ENCODE peak calls at places on chromosome 21, in five cellular contexts. A is stomach, V is uterus, Q is body of pancreas, B is ovary. E is an unnamed sample. For H3K4me1, the result is how much of the 10 kb centered on the place peaks cover.

GRCh38 chr21:25564349-25564948 is 42.8 kb downstream of the MRPL39 start:
- DNase-seq in V (no peak), A (no peak), B (no peak), Q (no peak), E (no peak)

GRCh38 chr21:35428041-35428400 is 378.9 kb upstream of the RUNX1 start:
- DNase-seq in Q (no peak), A (no peak), B (no peak), V (no peak), E (no peak)

GRCh38 chr21:29637126-29637525 is 302.7 kb downstream of the GRIK1 start:
- DNase-seq in A (no peak), B (no peak), Q (no peak), V (no peak), E (no peak)

GRCh38 chr21:15045017-15045416 is 19.8 kb downstream of the NRIP1 start:
- DNase-seq in V (no peak), A (no peak), Q (no peak), B (no peak), E (no peak)

GRCh38 chr21:25929859-25930520 is 195.2 kb downstream of the GABPA start:
- DNase-seq in B (no peak), A (no peak), V (no peak), Q (no peak), E (no peak)

GRCh38 chr21:14862794-14863720 is 201.7 kb downstream of the NRIP1 start:
- DNase-seq in Q (no peak), V (no peak), A (no peak), B (no peak), E (no peak)

GRCh38 chr21:14922980-14923379 is 141.8 kb downstream of the NRIP1 start:
- DNase-seq in A (no peak), Q (no peak), B (no peak), V (no peak), E (no peak)

GRCh38 chr21:45970674-45971486 is 10.7 kb upstream of the COL6A1 start:
- DNase-seq in V (peak), B (peak), A (no peak), Q (peak), E (peak)

GRCh38 chr21:21664871-21665270 is 666.7 kb downstream of the NCAM2 start:
- DNase-seq in Q (no peak), A (no peak), B (no peak), V (no peak), E (no peak)

GRCh38 chr21:27831821-27832569 is 865.1 kb upstream of the ADAMTS5 start:
- DNase-seq in B (no peak), V (no peak), A (no peak), Q (no peak), E (no peak)

GRCh38 chr21:32083175-32083574 is 195.7 kb downstream of the MIS18A start:
- DNase-seq in B (no peak), V (no peak), A (no peak), Q (no peak), E (no peak)

GRCh38 chr21:28207776-28208175 is 784.9 kb downstream of the LTN1 start:
- DNase-seq in B (no peak), V (no peak), A (no peak), Q (no peak), E (no peak)

GRCh38 chr21:36945496-36946138 is 20.9 kb downstream of the HLCS start:
- DNase-seq in A (no peak), V (no peak), B (no peak), Q (no peak), E (no peak)

GRCh38 chr21:45401054-45401518 is 3.9 kb upstream of the COL18A1 start:
- DNase-seq in V (no peak), A (no peak), Q (no peak), B (no peak), E (no peak)

GRCh38 chr21:35438643-35439404 is 389.7 kb upstream of the RUNX1 start:
- DNase-seq in B (no peak), V (no peak), A (peak), Q (no peak), E (no peak)

GRCh38 chr21:15874610-15875009 is 144.8 kb downstream of the USP25 start:
- DNase-seq in A (no peak), B (no peak), Q (no peak), V (no peak), E (no peak)

GRCh38 chr21:20592482-20592881 is 405.7 kb upstream of the NCAM2 start:
- DNase-seq in B (no peak), V (no peak), A (no peak), Q (no peak), E (no peak)

GRCh38 chr21:43717967-43718871 is 710 bp upstream of the PDXK start:
- DNase-seq in B (no peak), V (peak), Q (no peak), A (no peak), E (peak)
- H3K4me1 ChIP-seq in B (under half), V (under half), Q (under half), A (under half), E (under half)

DNA sequence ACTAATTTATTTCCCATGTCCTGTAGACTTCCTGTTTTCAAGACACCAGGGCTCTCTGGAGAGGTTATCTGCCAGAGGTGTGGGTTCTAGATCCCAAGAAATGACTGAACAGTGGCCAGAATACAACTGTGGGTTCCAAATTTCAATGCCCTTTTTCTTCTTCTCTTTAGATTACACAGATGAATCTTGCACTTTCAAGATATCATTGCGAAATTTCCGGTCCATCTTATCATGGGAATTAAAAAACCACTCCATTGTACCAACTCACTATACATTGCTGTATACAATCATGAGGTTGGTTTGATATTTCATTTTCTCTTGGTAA is 15.0 kb downstream of the IFNAR2 start:
- DNase-seq in V (no peak), Q (no peak), B (no peak), A (no peak), E (no peak)
- H3K4me1 ChIP-seq in V (under half), Q (under half), B (under half), A (under half), E (under half)

GRCh38 chr21:38819719-38820147 is 14.0 kb downstream of the ETS2 start:
- DNase-seq in B (no peak), V (no peak), Q (no peak), A (peak), E (no peak)

GRCh38 chr21:38820471-38821239 is 14.9 kb downstream of the ETS2 start:
- DNase-seq in B (no peak), V (no peak), Q (no peak), A (no peak), E (peak)

GRCh38 chr21:38821959-38822682 is 16.4 kb downstream of the ETS2 start:
- DNase-seq in B (no peak), V (no peak), Q (no peak), A (no peak), E (no peak)

GRCh38 chr21:38822754-38823374 is 17.1 kb downstream of the ETS2 start:
- DNase-seq in B (no peak), A (no peak), V (no peak), Q (no peak), E (no peak)

DNA sequence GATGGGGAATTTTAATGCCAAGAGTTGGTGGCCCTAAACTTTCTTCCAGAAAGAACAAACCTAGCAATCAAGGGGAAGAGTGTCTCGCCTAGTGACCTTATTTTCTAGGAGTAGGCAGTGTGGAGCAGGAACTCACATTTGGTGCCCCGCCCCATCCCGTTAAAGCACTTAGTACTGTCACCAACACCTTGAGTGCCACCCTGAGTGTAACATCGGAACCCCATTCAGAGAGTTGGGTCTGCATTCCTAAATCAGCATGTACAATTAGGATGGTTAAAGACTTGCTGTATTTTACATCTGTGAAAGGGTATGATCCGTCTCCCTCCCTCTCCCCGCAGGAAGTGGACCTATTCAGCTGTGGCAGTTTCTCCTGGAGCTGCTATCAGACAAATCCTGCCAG is 15.5 kb downstream of the ETS2 start:
- DNase-seq in B (no peak), V (no peak), A (no peak), Q (no peak), E (no peak)
- H3K4me1 ChIP-seq in B (under half), V (under half), A (under half), Q (under half), E (half or more)

GRCh38 chr21:43787180-43787533 is 2.2 kb upstream of the RRP1 start:
- DNase-seq in V (no peak), Q (no peak), B (peak), A (no peak), E (no peak)

GRCh38 chr21:43790053-43790524 is 712 bp downstream of the RRP1 start:
- DNase-seq in A (no peak), V (no peak), Q (no peak), B (peak), E (no peak)

GRCh38 chr21:43785134-43785533 is 4.2 kb upstream of the RRP1 start:
- DNase-seq in B (no peak), V (no peak), A (no peak), Q (no peak), E (no peak)

GRCh38 chr21:43789276-43790052 is at the start of gene RRP1:
- DNase-seq in Q (peak), A (peak), V (peak), B (peak), E (peak)

DNA sequence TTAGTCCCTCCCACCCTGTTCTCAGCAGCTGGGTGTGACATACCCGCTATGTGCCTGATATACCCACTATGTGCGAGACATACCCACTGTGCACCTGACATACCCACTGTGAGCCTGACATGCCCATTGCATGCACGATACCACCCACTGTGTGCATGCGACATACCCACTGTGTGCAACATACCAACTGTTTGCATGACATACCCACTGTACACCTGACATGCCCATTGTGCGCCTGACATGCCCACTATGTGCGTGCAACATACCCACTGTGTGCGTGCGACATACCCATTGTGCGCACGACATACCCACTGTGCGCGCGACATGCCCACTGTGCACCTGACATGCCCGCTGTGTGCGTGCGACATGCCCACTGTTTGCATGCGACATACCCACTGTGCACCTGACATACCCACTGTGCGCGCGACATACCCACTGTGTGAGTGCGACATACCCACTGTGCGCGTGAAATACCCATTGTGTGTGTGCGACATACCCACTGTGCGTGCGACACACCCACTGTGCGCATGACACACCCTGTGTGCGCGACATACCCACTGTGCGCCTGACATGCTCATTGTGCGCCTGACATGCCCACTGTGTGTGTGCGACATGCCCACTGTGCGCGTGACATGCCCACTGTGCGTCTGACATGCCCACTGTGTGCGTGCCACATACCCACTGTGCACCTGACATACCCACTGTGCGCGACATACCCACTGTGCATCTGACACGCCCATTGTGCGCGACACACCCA is 2.8 kb upstream of the RRP1 start:
- DNase-seq in V (no peak), Q (no peak), A (no peak), B (peak), E (no peak)
- H3K4me1 ChIP-seq in V (under half), Q (under half), A (under half), B (under half), E (under half)

GRCh38 chr21:17785403-17785788 is 33.8 kb downstream of the C21orf91 start:
- DNase-seq in B (no peak), Q (no peak), V (no peak), A (no peak), E (no peak)

GRCh38 chr21:17782051-17782450 is 37.1 kb downstream of the C21orf91 start:
- DNase-seq in V (no peak), B (no peak), A (no peak), Q (no peak), E (no peak)

GRCh38 chr21:17783003-17783402 is 36.2 kb downstream of the C21orf91 start:
- DNase-seq in Q (no peak), A (no peak), B (no peak), V (no peak), E (no peak)

GRCh38 chr21:17784604-17785402 is 34.4 kb downstream of the C21orf91 start:
- DNase-seq in V (no peak), Q (no peak), A (no peak), B (no peak), E (no peak)

DNA sequence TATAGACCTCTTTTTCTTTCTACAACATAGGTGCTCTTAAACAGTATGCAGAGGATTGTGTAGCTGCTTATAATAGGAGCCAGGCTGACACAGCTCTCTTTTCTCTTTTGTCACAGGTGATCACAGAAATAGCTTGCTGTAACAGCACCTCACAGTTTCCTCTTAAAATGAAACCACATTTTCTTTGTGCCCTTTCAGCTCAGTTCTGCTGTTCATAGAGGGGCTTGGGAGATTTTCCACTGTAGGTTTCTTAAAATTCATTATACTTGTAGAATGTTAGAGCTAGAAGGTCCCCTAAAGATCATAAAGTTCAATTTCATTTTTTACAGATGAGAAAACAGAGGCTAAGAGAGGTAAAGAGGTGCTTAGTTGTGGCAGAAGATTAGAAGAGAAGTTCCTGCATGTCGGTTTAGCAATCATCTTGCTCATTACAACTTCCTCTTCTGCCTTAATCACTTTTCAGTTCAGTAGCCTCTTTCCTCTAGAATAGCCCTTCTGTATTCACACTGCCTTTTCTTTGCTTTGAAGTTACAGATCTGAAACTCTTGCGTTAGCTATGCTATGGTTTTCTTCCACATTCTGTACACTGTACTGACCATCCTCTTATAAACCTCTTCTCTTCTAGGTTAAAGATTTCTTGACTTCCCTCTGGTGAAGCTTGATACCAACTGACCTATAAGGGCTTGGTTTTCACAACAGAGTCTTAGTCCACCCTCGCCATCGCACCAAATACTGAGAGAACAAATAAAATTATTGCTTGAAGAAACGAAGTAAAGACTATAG is 35.1 kb downstream of the C21orf91 start:
- DNase-seq in Q (no peak), V (no peak), A (no peak), B (no peak), E (no peak)
- H3K4me1 ChIP-seq in Q (under half), V (under half), A (under half), B (under half), E (half or more)